ENCODE peak calls at places on chromosomes 13 and 19, in five cellular contexts. C is mammary epithelial cell, I is H54, K is SJSA1, G is T1000. P is an unnamed sample.

GRCh38 chr19:7904074-7905020 is 670 bp downstream of the MAP2K7 start:
- DNase-seq in C (no peak), I (no peak), K (peak), G (no peak), P (peak)

GRCh38 chr13:36193151-36193855 is 21.1 kb downstream of the SOHLH2 start:
- DNase-seq in C (peak), I (no peak), K (peak), G (peak), P (no peak)

GRCh38 chr19:8526345-8527062 is 12.5 kb upstream of the ZNF414 start:
- DNase-seq in C (peak), I (peak), K (peak), G (peak), P (peak)

GRCh38 chr19:3375221-3376088 is 9.1 kb downstream of the NFIC start:
- DNase-seq in C (no peak), I (peak), K (no peak), G (no peak), P (peak)

GRCh38 chr19:54521022-54521859 is 18.6 kb downstream of the LAIR2 start:
- DNase-seq in C (no peak), I (no peak), K (no peak), G (no peak), P (no peak)

GRCh38 chr13:112685856-112686255 is 4.0 kb upstream of the ATP11A start:
- DNase-seq in C (no peak), I (no peak), K (no peak), G (no peak), P (no peak)

GRCh38 chr19:35716735-35716984 is 1.1 kb upstream of the KMT2B start:
- DNase-seq in C (no peak), I (no peak), K (no peak), G (no peak), P (no peak)

GRCh38 chr13:73228546-73228945 is 169.7 kb downstream of the KLF5 start:
- DNase-seq in C (peak), I (no peak), K (no peak), G (no peak), P (no peak)

GRCh38 chr19:7699422-7700127 is 2.4 kb downstream of the FCER2 start:
- DNase-seq in C (peak), I (no peak), K (no peak), G (no peak), P (no peak)

GRCh38 chr13:20359335-20359734 is 127.2 kb upstream of the GJB6 start:
- DNase-seq in C (peak), I (peak), K (peak), G (no peak), P (no peak)

GRCh38 chr13:52348983-52349780 is 56.8 kb downstream of the THSD1 start:
- DNase-seq in C (peak), I (peak), K (no peak), G (no peak), P (no peak)

GRCh38 chr13:63409791-63410351 is 1994.2 kb upstream of the PCDH20 start:
- DNase-seq in C (no peak), I (no peak), K (no peak), G (no peak), P (no peak)

GRCh38 chr19:18097993-18098890 is 664 bp downstream of the MAST3 start:
- DNase-seq in C (no peak), I (no peak), K (no peak), G (no peak), P (no peak)

GRCh38 chr19:14507704-14508246 is 10.4 kb downstream of the DNAJB1 start:
- DNase-seq in C (peak), I (no peak), K (peak), G (peak), P (no peak)

GRCh38 chr13:84208251-84208650 is 326.0 kb upstream of the SLITRK1 start:
- DNase-seq in C (no peak), I (no peak), K (no peak), G (no peak), P (no peak)

P was measured in left ventricle myocardium superior.